ENCODE peak calls at places on chromosome 10, in ten cellular contexts. W, X, Z, H, O, T, V, J, C and K are unnamed samples.

GRCh38 chr10:100340948-100341847 is 5.8 kb upstream of the SCD start:
- DNase-seq in X (no peak), J (no peak), T (no peak), Z (no peak), H (no peak), C (no peak), W (peak), O (peak), V (no peak), K (no peak)

GRCh38 chr10:4067552-4068254 is 282.7 kb upstream of the KLF6 start:
- DNase-seq in W (no peak), O (no peak), C (no peak), V (no peak), T (no peak), X (peak), J (peak), H (no peak), Z (no peak), K (no peak)

GRCh38 chr10:18205098-18205834 is 65.0 kb downstream of the CACNB2 start:
- DNase-seq in Z (no peak), O (no peak), V (no peak), C (no peak), W (no peak), J (no peak), T (no peak), H (no peak), X (no peak), K (no peak)

GRCh38 chr10:15223174-15223573 is 54.7 kb upstream of the NMT2 start:
- DNase-seq in J (no peak), X (no peak), H (peak), T (no peak), O (no peak), Z (no peak), W (no peak), C (no peak), V (no peak), K (no peak)

GRCh38 chr10:107230854-107231253 is 66.3 kb upstream of the SORCS1 start:
- DNase-seq in T (no peak), X (no peak), Z (no peak), V (no peak), O (no peak), J (no peak), C (peak), W (no peak), H (no peak), K (no peak)

GRCh38 chr10:63166742-63167258 is 33.7 kb downstream of the NRBF2 start:
- DNase-seq in X (no peak), Z (no peak), H (peak), C (peak), T (no peak), V (peak), W (no peak), O (no peak), J (peak), K (peak)

GRCh38 chr10:43043773-43044394 is 33.0 kb upstream of the RET start:
- DNase-seq in T (no peak), O (no peak), V (no peak), W (peak), C (peak), J (no peak), H (no peak), X (no peak), Z (no peak), K (no peak)

GRCh38 chr10:79465341-79465740 is 19.9 kb upstream of the ZCCHC24 start:
- DNase-seq in O (no peak), V (no peak), C (no peak), T (no peak), H (no peak), W (no peak), Z (no peak), X (no peak), J (no peak), K (no peak)

GRCh38 chr10:68562666-68563522 is 2.8 kb downstream of the TET1 start:
- DNase-seq in C (peak), Z (no peak), X (no peak), T (no peak), W (no peak), J (peak), V (peak), H (no peak), O (no peak), K (no peak)

GRCh38 chr10:79629955-79630327 is 19.2 kb downstream of the SFTPA1 start:
- DNase-seq in H (no peak), C (no peak), X (no peak), O (no peak), T (no peak), W (no peak), V (no peak), J (no peak), Z (no peak), K (no peak)

GRCh38 chr10:5917305-5917704 is 27.3 kb downstream of the FBH1 start:
- DNase-seq in T (no peak), Z (no peak), O (no peak), X (no peak), C (no peak), V (no peak), J (no peak), W (no peak), H (no peak), K (no peak)

GRCh38 chr10:17585001-17585400 is 32.2 kb downstream of the HACD1 start:
- DNase-seq in V (peak), C (no peak), O (no peak), J (no peak), W (no peak), X (no peak), H (no peak), Z (no peak), T (no peak), K (no peak)

GRCh38 chr10:12432402-12433189 is 83.2 kb downstream of the CAMK1D start:
- DNase-seq in T (no peak), V (no peak), H (no peak), C (no peak), Z (no peak), J (no peak), X (peak), O (no peak), W (no peak), K (peak)

GRCh38 chr10:71472912-71473311 is 76.2 kb downstream of the CDH23 start:
- DNase-seq in V (no peak), O (no peak), X (no peak), C (no peak), Z (no peak), T (no peak), W (no peak), J (no peak), H (no peak), K (no peak)

GRCh38 chr10:80468002-80468401 is 13.9 kb downstream of the TSPAN14 start:
- DNase-seq in T (peak), O (peak), V (no peak), Z (peak), J (no peak), H (no peak), C (peak), W (peak), X (peak), K (no peak)

GRCh38 chr10:52752801-52753437 is 19.7 kb downstream of the MBL2 start:
- DNase-seq in O (no peak), X (no peak), T (no peak), C (no peak), W (no peak), J (peak), V (no peak), H (no peak), Z (no peak), K (no peak)

GRCh38 chr10:26790596-26790995 is 70.2 kb downstream of the ABI1 start:
- DNase-seq in Z (no peak), H (peak), T (no peak), X (no peak), W (no peak), V (no peak), C (no peak), J (no peak), O (no peak), K (no peak)

GRCh38 chr10:94524146-94524545 is 21.4 kb upstream of the HELLS start:
- DNase-seq in W (no peak), J (no peak), H (no peak), O (no peak), T (no peak), C (no peak), Z (no peak), V (no peak), X (no peak), K (no peak)

GRCh38 chr10:31350891-31351290 is 31.9 kb downstream of the ZEB1 start:
- DNase-seq in J (no peak), O (no peak), V (no peak), Z (no peak), C (no peak), W (no peak), H (no peak), X (no peak), T (no peak), K (no peak)

DNA sequence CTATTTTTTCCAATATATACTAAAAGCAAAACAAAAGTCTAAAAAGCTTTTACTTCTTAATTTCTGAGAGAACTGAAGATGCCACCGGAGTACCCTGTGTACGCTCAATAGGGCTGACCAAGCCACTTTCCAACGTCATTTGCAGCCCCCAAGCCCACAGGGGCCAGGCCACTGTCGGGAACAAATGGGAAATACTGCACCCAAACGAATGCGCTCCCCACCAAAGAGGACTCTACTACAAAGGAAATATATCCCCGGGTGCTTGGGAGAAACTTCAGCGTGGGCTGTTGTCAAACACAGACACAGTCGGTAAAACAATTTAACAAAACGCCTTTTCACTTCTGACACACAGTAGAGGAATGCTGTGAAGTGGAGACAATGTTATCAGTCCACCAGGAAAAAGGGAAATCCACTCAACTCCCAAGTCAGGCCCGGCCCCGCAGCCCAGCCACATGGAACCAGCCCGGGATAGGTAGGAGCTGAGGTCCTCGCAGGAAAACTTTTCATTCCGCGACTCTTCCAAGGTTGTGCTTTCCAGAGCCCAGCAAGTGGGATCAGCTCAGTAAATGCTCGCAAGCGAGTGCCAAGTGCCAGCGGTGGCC is 1.4 kb downstream of the PARD3 start:
- DNase-seq in V (peak), O (no peak), J (no peak), C (no peak), H (peak), Z (no peak), W (no peak), X (peak), T (no peak), K (no peak)
- H3K27ac ChIP-seq in V (peak), O (peak), J (no peak), C (peak), H (peak), Z (peak), W (peak), X (peak), T (peak), K (peak)

GRCh38 chr10:86411852-86412550 is 45.4 kb upstream of the GRID1 start:
- DNase-seq in T (no peak), J (no peak), C (no peak), W (no peak), O (no peak), H (no peak), X (no peak), Z (no peak), V (no peak), K (no peak)
- H3K4me3 ChIP-seq in T (no peak), J (no peak), C (no peak), W (no peak), O (no peak), H (no peak), X (no peak), Z (no peak), V (no peak), K (no peak)

GRCh38 chr10:110918633-110919348 is at the start of gene BBIP1:
- DNase-seq in X (no peak), W (no peak), C (peak), V (no peak), O (peak), T (peak), J (peak), Z (no peak), H (peak), K (no peak)
- TF ChIP-seq CTCF in X (peak), W (peak), C (no peak), V (no peak), O (no peak), T (no peak), J (no peak), Z (no peak), H (no peak), K (no peak)

DNA sequence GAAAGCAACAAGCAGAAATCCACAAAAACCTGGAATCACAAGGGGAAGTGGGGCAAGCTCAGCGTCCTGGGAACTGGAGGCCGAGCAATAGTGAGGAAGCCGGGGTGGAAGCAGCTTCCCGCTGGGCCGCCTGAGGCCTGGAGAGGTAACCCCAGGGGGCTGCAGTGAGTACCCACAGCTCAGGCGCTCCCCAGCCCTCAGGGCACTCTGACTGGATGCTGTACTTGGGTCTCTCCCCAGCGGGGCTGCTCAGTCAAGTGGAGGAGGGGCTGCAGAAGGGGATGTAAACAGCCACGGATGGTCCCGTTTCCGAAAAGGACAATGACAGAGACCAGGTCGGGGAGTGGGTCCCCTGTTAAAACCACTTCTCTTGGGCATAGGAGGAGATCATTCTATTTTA is 50.3 kb downstream of the SLIT1 start:
- DNase-seq in X (no peak), O (no peak), T (no peak), H (no peak), V (no peak), W (no peak), C (no peak), Z (no peak), J (no peak), K (no peak)
- H3K27ac ChIP-seq in X (no peak), O (no peak), T (no peak), H (no peak), V (no peak), W (no peak), C (no peak), Z (no peak), J (no peak), K (no peak)

GRCh38 chr10:114044251-114045070 is 795 bp downstream of the ADRB1 start:
- DNase-seq in Z (no peak), H (no peak), W (peak), J (no peak), V (no peak), O (peak), C (peak), T (peak), X (no peak), K (peak)

GRCh38 chr10:114043532-114044250 is at the start of gene ADRB1:
- DNase-seq in J (peak), H (peak), V (peak), C (peak), W (peak), X (peak), T (peak), O (peak), Z (peak), K (peak)

GRCh38 chr10:114045071-114045737 is 1.5 kb downstream of the ADRB1 start:
- DNase-seq in Z (no peak), J (no peak), T (peak), V (peak), W (peak), H (no peak), X (peak), O (peak), C (peak), K (peak)

GRCh38 chr10:114048472-114048871 is 4.8 kb downstream of the ADRB1 start:
- DNase-seq in X (no peak), O (no peak), V (no peak), C (no peak), H (no peak), T (no peak), J (no peak), Z (no peak), W (no peak), K (no peak)

DNA sequence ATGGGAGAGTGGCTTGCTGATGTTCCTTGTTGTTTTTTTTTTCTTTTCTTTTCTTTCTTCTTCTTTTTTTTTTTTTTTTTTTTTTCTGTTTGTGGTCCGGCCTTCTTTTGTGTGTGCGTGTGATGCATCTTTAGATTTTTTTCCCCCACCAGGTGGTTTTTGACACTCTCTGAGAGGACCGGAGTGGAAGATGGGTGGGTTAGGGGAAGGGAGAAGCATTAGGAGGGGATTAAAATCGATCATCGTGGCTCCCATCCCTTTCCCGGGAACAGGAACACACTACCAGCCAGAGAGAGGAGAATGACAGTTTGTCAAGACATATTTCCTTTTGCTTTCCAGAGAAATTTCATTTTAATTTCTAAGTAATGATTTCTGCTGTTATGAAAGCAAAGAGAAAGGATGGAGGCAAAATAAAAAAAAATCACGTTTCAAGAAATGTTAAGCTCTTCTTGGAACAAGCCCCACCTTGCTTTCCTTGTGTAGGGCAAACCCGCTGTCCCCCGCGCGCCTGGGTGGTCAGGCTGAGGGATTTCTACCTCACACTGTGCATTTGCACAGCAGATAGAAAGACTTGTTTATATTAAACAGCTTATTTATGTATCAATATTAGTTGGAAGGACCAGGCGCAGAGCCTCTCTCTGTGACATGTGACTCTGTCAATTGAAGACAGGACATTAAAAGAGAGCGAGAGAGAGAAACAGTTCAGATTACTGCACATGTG is 2.2 kb downstream of the ADRB1 start:
- DNase-seq in V (no peak), X (no peak), C (no peak), J (no peak), O (no peak), Z (no peak), T (peak), H (no peak), W (no peak), K (no peak)
- H3K4me3 ChIP-seq in V (no peak), X (peak), C (no peak), J (peak), O (peak), Z (peak), T (peak), H (peak), W (peak), K (peak)

DNA sequence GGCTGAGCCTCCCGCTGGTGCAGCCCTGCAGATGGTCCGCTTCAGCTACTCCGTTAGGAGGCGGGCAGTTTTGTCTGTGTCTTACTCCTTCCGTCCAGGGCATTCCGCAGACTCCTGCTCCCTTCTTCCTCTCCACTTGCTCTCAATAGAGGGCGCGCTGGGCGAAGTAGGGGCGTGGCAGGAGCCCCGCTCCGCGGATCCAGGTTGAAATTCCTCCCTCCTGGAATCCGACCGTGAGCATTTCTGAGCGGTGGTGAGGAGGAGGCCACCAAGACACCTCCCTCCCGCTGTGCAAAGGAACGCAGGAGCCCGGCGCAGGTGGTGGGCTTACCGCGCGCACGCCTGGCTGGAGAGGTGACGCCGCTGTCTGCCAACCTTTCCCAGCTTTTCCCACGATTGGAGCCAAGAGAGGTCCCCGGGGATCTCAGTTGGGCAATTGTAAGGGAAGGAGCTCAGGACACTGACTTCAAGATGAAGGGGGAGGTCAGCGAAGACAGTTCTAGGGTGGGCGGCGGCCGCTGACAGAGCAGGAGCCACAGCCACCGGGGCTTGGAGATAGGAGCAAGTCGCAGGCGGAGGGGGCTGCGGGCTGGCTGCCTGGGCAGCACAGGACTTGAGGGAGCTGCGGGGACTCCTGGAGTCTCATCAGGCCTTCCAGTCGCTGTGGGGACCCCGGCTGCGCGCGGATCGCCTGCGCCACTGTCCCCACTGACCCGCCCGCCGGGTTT is 1011.3 kb downstream of the XPNPEP1 start:
- DNase-seq in T (peak), Z (peak), V (no peak), J (no peak), X (peak), H (no peak), O (peak), C (peak), W (peak), K (peak)
- TF ChIP-seq CTCF in T (no peak), Z (peak), V (peak), J (no peak), X (peak), H (peak), O (no peak), C (peak), W (peak), K (peak)

DNA sequence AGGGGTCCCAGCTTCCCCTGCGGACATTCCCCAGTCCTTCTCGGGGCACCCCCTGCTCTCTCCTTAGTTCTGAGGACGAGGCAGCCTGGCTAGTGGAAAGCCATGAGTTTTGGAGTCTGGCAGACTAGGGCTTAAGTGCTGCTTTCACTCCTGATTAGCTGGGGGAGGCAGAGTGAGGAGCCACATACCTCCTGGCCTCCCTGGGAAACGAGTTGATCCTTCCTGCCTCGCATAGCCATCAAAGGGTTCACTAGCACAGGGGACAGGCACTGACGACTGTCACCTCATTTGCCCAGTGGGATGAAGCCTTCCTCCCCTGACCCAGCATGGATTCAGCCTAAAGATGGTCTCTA is 402.5 kb downstream of the RPS24 start:
- DNase-seq in J (no peak), Z (no peak), O (no peak), T (no peak), W (no peak), X (no peak), H (no peak), C (peak), V (peak), K (peak)
- H3K27ac ChIP-seq in J (no peak), Z (no peak), O (no peak), T (no peak), W (no peak), X (peak), H (no peak), C (peak), V (no peak), K (peak)